ENCODE peak calls at places on chromosome 4, in seven cellular contexts. F is neuronal stem cell, L is mesendoderm, N is IMR-90, C is H1, I is mesenchymal stem cell, Q is trophoblast cell. P is an unnamed sample. For H3K4me1, the result is how much of the 10 kb centered on the place peaks cover.

GRCh38 chr4:172073590-172073989 is 260.4 kb downstream of the GALNTL6 start:
- DNase-seq in C (no peak), F (no peak), Q (no peak), N (no peak), L (peak), I (no peak), P (no peak)

GRCh38 chr4:27305246-27305645 is 444.6 kb downstream of the STIM2 start:
- DNase-seq in L (no peak), I (no peak), F (no peak), Q (no peak), N (no peak), C (no peak), P (no peak)

GRCh38 chr4:15479089-15479912 is 9.6 kb downstream of the CC2D2A start:
- DNase-seq in C (peak), N (peak), L (peak), F (peak), I (peak), Q (peak), P (peak)

GRCh38 chr4:7539186-7539585 is 104.5 kb upstream of the PSAPL1 start:
- DNase-seq in I (no peak), F (no peak), C (no peak), N (no peak), L (no peak), Q (no peak), P (no peak)

GRCh38 chr4:52968241-52968640 is 106.1 kb downstream of the RASL11B start:
- DNase-seq in Q (peak), F (no peak), L (no peak), C (no peak), N (no peak), I (no peak), P (no peak)

GRCh38 chr4:156378053-156378665 is 424.5 kb upstream of the CTSO start:
- DNase-seq in C (peak), F (peak), I (peak), Q (peak), N (peak), L (peak), P (peak)

GRCh38 chr4:124262211-124263179 is 450.0 kb downstream of the ANKRD50 start:
- DNase-seq in Q (peak), C (peak), L (peak), F (peak), I (peak), N (peak), P (peak)

GRCh38 chr4:71571346-71571745 is 212.5 kb downstream of the GC start:
- DNase-seq in N (no peak), F (no peak), L (no peak), Q (no peak), I (no peak), C (no peak), P (no peak)

GRCh38 chr4:159077702-159078495 is 25.0 kb upstream of the RAPGEF2 start:
- DNase-seq in I (no peak), N (peak), C (no peak), Q (no peak), L (no peak), F (no peak), P (no peak)

GRCh38 chr4:10183462-10183861 is 66.9 kb upstream of the WDR1 start:
- DNase-seq in F (no peak), Q (no peak), C (no peak), N (no peak), I (no peak), L (no peak), P (no peak)

GRCh38 chr4:47668810-47669408 is 169.0 kb downstream of the CORIN start:
- DNase-seq in Q (peak), N (peak), C (no peak), I (peak), F (peak), L (peak), P (no peak)
- H3K18ac ChIP-seq in Q (no peak), N (no peak), C (no peak), I (no peak), F (no peak), L (no peak), P (no peak)

GRCh38 chr4:77269505-77269904 is 112.5 kb downstream of the CCNG2 start:
- DNase-seq in L (peak), N (no peak), C (no peak), I (no peak), F (no peak), Q (peak), P (no peak)

GRCh38 chr4:77263247-77263646 is 106.2 kb downstream of the CCNG2 start:
- DNase-seq in Q (no peak), C (no peak), I (no peak), N (peak), F (no peak), L (no peak), P (no peak)

GRCh38 chr4:77268108-77268507 is 111.1 kb downstream of the CCNG2 start:
- DNase-seq in Q (no peak), C (no peak), L (no peak), I (no peak), N (no peak), F (no peak), P (no peak)

GRCh38 chr4:77264826-77265225 is 107.8 kb downstream of the CCNG2 start:
- DNase-seq in L (no peak), Q (peak), N (no peak), F (no peak), C (no peak), I (no peak), P (no peak)
- H3K4ac ChIP-seq in L (no peak), Q (no peak), N (no peak), F (no peak), C (no peak), I (no peak), P (no peak)

DNA sequence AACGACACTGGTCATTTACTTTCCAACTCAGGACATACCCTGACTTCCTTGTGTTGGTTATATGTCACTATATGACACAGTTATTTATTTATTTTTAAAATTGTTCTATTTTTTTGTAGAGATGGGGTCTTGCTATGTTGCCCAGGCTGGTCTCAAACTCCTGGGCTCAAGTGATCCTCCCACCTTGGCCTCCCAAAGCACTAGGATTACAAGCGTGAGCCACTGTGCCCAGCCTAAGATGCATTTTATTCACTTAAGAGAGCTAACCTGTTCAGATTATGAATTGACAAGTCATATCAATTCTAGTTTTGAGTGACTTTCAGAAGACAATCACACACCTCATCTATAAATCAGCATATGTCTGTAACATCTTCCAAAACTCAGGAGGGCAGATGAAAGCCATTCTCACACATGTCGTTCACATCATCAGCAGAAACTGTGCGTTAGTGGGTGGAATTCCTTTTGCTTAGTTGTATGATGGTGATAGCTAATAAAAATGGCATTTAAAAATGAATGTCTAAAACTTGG is 9.4 kb upstream of the RHOH start:
- DNase-seq in C (no peak), F (no peak), I (no peak), Q (no peak), N (no peak), L (no peak), P (no peak)
- H3K4me1 ChIP-seq in C (under half), F (under half), I (under half), Q (under half), N (under half), L (under half), P (under half)

GRCh38 chr4:1731180-1731579 is 9.9 kb downstream of the TACC3 start:
- DNase-seq in N (peak), F (no peak), Q (peak), L (no peak), I (no peak), C (no peak), P (no peak)

GRCh38 chr4:1738410-1738809 is 17.1 kb downstream of the TACC3 start:
- DNase-seq in C (no peak), Q (no peak), N (no peak), F (no peak), I (no peak), L (no peak), P (no peak)

GRCh38 chr4:1737666-1738065 is 16.3 kb downstream of the TACC3 start:
- DNase-seq in C (no peak), F (no peak), N (no peak), L (no peak), Q (no peak), I (no peak), P (no peak)

GRCh38 chr4:1736820-1737219 is 15.5 kb downstream of the TACC3 start:
- DNase-seq in Q (no peak), C (no peak), I (no peak), N (no peak), F (no peak), L (no peak), P (no peak)

DNA sequence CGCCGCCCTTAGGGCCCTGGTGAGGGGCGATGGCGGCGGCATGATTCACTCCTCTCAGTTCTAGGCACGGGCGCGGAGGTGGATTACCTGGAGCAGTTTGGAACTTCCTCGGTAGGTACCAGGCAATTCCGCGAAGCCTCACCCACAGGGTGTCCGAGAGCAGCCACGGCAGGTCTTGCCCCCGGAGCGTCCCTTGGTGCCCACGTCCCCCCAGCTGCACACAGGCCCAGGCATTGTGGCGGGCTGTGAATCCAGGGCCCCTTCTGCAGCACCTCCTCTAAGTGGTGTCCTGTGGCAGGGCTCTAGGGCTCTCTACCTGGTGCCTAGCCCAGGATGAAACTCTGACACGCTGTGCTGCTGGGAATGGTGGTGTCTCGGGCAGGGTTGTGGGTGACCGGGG is 13.9 kb downstream of the TACC3 start:
- DNase-seq in Q (no peak), I (no peak), L (no peak), N (no peak), C (no peak), F (no peak), P (no peak)
- H3K18ac ChIP-seq in Q (no peak), I (no peak), L (no peak), N (no peak), C (no peak), F (no peak), P (no peak)

DNA sequence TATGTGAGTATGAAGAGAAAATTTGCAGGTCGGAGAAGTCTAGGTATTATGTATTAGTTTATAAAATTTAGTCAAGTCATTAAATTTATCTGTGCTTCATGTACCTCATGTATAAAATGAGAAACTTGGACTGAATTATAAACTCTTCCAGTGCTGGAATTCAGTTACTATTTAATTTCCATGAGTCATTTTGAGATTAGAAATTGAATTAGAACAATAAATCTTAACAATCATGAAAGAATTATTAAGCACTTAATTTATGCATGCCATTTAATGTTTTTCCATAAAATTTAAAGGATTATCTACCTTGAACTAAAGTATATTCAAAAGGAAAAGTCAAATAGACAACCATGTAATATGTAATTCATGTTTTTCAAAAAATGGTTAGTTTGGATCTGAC is 195.8 kb downstream of the MAD2L1 start:
- DNase-seq in L (no peak), F (no peak), Q (no peak), C (no peak), I (no peak), N (no peak), P (no peak)
- H3K4ac ChIP-seq in L (no peak), F (no peak), Q (no peak), C (no peak), I (no peak), N (no peak), P (no peak)

GRCh38 chr4:152667781-152668180 is 12.0 kb downstream of the TMEM154 start:
- DNase-seq in I (no peak), N (no peak), F (no peak), L (no peak), Q (no peak), C (no peak), P (no peak)
- H3K4me1 ChIP-seq in I (under half), N (under half), F (under half), L (under half), Q (under half), C (under half), P (under half)

GRCh38 chr4:100369871-100370270 is 148.0 kb downstream of the EMCN start:
- DNase-seq in I (no peak), F (no peak), L (no peak), C (no peak), Q (no peak), N (no peak), P (no peak)
- H3K18ac ChIP-seq in I (no peak), F (no peak), L (no peak), C (no peak), Q (no peak), N (no peak), P (no peak)

GRCh38 chr4:85510632-85510984 is 35.7 kb downstream of the ARHGAP24 start:
- DNase-seq in N (no peak), C (no peak), L (no peak), F (no peak), Q (no peak), I (no peak), P (no peak)
- H3K4ac ChIP-seq in N (no peak), C (no peak), L (no peak), F (no peak), Q (no peak), I (no peak), P (no peak)

GRCh38 chr4:76997454-76997853 is 47.9 kb downstream of the SEPTIN11 start:
- DNase-seq in F (no peak), I (no peak), Q (no peak), N (no peak), L (no peak), C (no peak), P (no peak)

GRCh38 chr4:76995776-76996175 is 46.2 kb downstream of the SEPTIN11 start:
- DNase-seq in L (no peak), I (no peak), N (no peak), C (no peak), Q (no peak), F (no peak), P (no peak)

GRCh38 chr4:76996445-76996844 is 46.9 kb downstream of the SEPTIN11 start:
- DNase-seq in Q (no peak), L (no peak), I (no peak), F (no peak), C (no peak), N (no peak), P (no peak)

GRCh38 chr4:77001907-77002306 is 52.4 kb downstream of the SEPTIN11 start:
- DNase-seq in L (no peak), C (no peak), F (peak), N (peak), Q (no peak), I (peak), P (no peak)

DNA sequence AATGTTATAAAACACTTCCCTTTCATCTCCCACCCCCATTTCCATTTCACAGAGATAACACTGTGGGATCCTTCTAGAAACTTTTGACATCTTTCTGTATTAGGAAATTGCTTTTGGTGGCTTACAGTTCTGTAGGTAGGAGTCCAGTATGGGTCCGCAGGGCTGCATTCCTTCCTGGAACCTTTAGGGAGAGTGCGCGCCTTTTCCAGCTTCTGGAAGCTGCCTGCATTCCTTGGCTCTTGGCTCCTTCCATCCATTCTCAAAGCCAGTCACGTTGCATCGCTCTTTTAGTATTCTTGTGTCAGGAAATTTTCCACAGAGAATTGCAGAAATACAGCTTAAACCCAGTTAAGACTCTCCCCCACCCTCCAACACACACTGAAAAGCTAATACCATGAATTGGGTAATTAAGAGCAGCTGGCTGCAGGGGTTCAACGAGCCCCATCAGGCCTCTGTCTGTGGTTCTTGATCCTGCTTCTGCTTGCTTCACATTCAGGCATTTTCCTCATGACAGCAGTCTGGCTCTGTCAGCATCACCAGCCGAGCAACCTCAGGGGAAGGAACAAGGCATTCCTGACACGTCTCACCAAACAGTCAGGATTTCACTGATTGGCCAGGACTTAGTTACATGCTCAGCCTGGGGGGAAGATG is 48.8 kb downstream of the SEPTIN11 start:
- DNase-seq in Q (peak), F (no peak), I (peak), N (peak), L (peak), C (no peak), P (no peak)
- H3K4me1 ChIP-seq in Q (under half), F (under half), I (under half), N (under half), L (under half), C (under half), P (under half)